ENCODE peak calls at places on chromosomes 5 and 9, in five cellular contexts. D, N, Y, G and O are unnamed samples.

GRCh38 chr5:4042311-4042710 is 446.7 kb downstream of the IRX1 start:
- DNase-seq in Y (no peak), G (no peak), D (no peak), N (no peak), O (no peak)

GRCh38 chr5:102089883-102090282 is 206.2 kb downstream of the SLCO4C1 start:
- DNase-seq in N (no peak), D (no peak), Y (no peak), G (no peak), O (no peak)

GRCh38 chr5:139698461-139699146 is 50.5 kb downstream of the CXXC5 start:
- DNase-seq in G (no peak), D (no peak), Y (peak; percentile 28), N (peak; percentile 68), O (no peak)

GRCh38 chr9:109258619-109259321 is 62.1 kb downstream of the EPB41L4B start:
- DNase-seq in G (no peak), D (no peak), Y (no peak), N (peak; percentile 44), O (no peak)

GRCh38 chr5:163354685-163355084 is 82.7 kb upstream of the CCNG1 start:
- DNase-seq in G (no peak), N (no peak), D (no peak), Y (no peak), O (peak; percentile 40)

GRCh38 chr5:125306741-125307140 is 560.3 kb upstream of the ZNF608 start:
- DNase-seq in D (no peak), Y (no peak), G (no peak), N (no peak), O (no peak)

GRCh38 chr9:98135938-98136337 is 16.9 kb upstream of the TRIM14 start:
- DNase-seq in D (no peak), G (no peak), Y (no peak), N (no peak), O (no peak)

GRCh38 chr9:12464910-12465512 is 228.2 kb upstream of the TYRP1 start:
- DNase-seq in Y (no peak), D (peak; percentile 6), G (no peak), N (peak; percentile 6), O (no peak)

GRCh38 chr9:137077010-137077747 is at the start of gene UAP1L1:
- DNase-seq in Y (peak; percentile 62), G (no peak), N (peak; percentile 85), D (no peak), O (no peak)

GRCh38 chr9:104868687-104869404 is 59.1 kb downstream of the ABCA1 start:
- DNase-seq in N (peak; percentile 37), G (no peak), Y (peak; percentile 18), D (no peak), O (no peak)

GRCh38 chr5:130337179-130337888 is 433.1 kb downstream of the CHSY3 start:
- DNase-seq in G (no peak), D (no peak), Y (no peak), N (no peak), O (no peak)

GRCh38 chr9:113187935-113188595 is 33.0 kb downstream of the FKBP15 start:
- DNase-seq in Y (no peak), G (peak; percentile 6), D (peak; percentile 4), N (no peak), O (no peak)

GRCh38 chr9:22102347-22103053 is 93.4 kb upstream of the CDKN2B start:
- DNase-seq in N (no peak), D (no peak), Y (no peak), G (no peak), O (no peak)

GRCh38 chr5:65762234-65762633 is 40.2 kb downstream of the NLN start:
- DNase-seq in Y (no peak), N (no peak), D (no peak), G (no peak), O (no peak)

GRCh38 chr9:24245988-24246387 is 299.7 kb downstream of the IZUMO3 start:
- DNase-seq in D (no peak), N (peak; percentile 4), Y (no peak), G (peak; percentile 1), O (no peak)

GRCh38 chr5:55758231-55758630 is 20.4 kb downstream of the DDX4 start:
- DNase-seq in Y (no peak), D (no peak), N (no peak), G (no peak), O (no peak)

GRCh38 chr5:54905942-54906537 is 79.4 kb downstream of the ESM1 start:
- DNase-seq in N (peak; percentile 38), G (peak; percentile 44), Y (peak; percentile 50), D (peak; percentile 30), O (no peak)

GRCh38 chr9:119667163-119667562 is 297.9 kb upstream of the BRINP1 start:
- DNase-seq in Y (no peak), G (no peak), N (no peak), D (no peak), O (no peak)

GRCh38 chr5:39498247-39498952 is 73.6 kb upstream of the DAB2 start:
- DNase-seq in Y (no peak), G (no peak), D (no peak), N (no peak), O (no peak)

GRCh38 chr5:167944121-167944858 is 347.2 kb upstream of the WWC1 start:
- DNase-seq in G (no peak), N (peak; percentile 23), Y (no peak), D (no peak), O (no peak)

GRCh38 chr9:129140397-129141065 is 29.3 kb downstream of the PTPA start:
- DNase-seq in N (peak; percentile 68), Y (peak; percentile 73), G (no peak), D (peak; percentile 56), O (no peak)

GRCh38 chr9:131096490-131097258 is at the start of gene AIF1L:
- DNase-seq in D (no peak), Y (peak; percentile 99), G (peak; percentile 29), N (peak; percentile 77), O (no peak)

GRCh38 chr9:118459832-118460425 is 755.7 kb downstream of the TLR4 start:
- DNase-seq in D (no peak), N (no peak), G (no peak), Y (no peak), O (no peak)

GRCh38 chr9:126927419-126927818 is 12.8 kb downstream of the RALGPS1 start:
- DNase-seq in D (no peak), Y (no peak), G (no peak), N (no peak), O (no peak)

GRCh38 chr9:90219548-90220118 is 423.0 kb downstream of the DIRAS2 start:
- DNase-seq in N (no peak), D (peak; percentile 6), G (no peak), Y (peak; percentile 14), O (no peak)

GRCh38 chr5:154288145-154288544 is 97.6 kb downstream of the GALNT10 start:
- DNase-seq in N (no peak), Y (no peak), G (no peak), D (peak; percentile 16), O (no peak)

GRCh38 chr5:129021744-129022143 is 56.5 kb downstream of the SLC27A6 start:
- DNase-seq in G (no peak), Y (no peak), D (no peak), N (no peak), O (no peak)

GRCh38 chr5:83000448-83000847 is 76.7 kb downstream of the TMEM167A start:
- DNase-seq in G (no peak), D (no peak), N (no peak), Y (no peak), O (no peak)

GRCh38 chr5:5573798-5574380 is 151.4 kb downstream of the ICE1 start:
- DNase-seq in Y (no peak), G (no peak), N (no peak), D (no peak), O (no peak)

GRCh38 chr5:68834486-68834885 is 259.3 kb upstream of the SLC30A5 start:
- DNase-seq in N (no peak), G (no peak), D (no peak), Y (no peak), O (no peak)
- TF ChIP-seq ZBTB33 in N (no peak), G (no peak), D (no peak), Y (no peak), O (no peak)

GRCh38 chr9:37820142-37820541 is 19.5 kb downstream of the DCAF10 start:
- DNase-seq in Y (no peak), G (no peak), D (no peak), N (no peak), O (no peak)
- TF ChIP-seq ZBTB33 in Y (no peak), G (no peak), D (no peak), N (no peak), O (no peak)

DNA sequence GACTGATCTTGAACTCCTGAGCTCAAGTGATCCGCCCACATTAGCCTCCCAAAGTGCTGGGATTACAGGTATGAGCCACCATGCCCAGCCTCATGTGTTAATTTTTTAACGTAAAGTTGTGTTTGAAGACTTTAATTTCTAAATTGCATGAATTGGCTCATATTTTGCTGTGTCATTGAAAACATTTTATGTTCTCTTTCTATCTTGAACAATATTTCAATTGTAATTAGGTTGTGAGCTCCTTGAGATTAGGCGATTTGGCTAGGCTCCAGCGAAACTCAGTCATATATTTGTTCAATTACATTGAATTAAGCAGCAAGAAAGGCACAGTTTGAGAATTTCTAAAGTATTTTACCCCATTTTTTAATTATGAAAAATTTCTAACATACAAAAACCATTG is 34.0 kb downstream of the GAPVD1 start:
- DNase-seq in N (no peak), Y (no peak), D (no peak), G (no peak), O (no peak)
- TF ChIP-seq ZBTB33 in N (no peak), Y (no peak), D (no peak), G (no peak), O (no peak)

DNA sequence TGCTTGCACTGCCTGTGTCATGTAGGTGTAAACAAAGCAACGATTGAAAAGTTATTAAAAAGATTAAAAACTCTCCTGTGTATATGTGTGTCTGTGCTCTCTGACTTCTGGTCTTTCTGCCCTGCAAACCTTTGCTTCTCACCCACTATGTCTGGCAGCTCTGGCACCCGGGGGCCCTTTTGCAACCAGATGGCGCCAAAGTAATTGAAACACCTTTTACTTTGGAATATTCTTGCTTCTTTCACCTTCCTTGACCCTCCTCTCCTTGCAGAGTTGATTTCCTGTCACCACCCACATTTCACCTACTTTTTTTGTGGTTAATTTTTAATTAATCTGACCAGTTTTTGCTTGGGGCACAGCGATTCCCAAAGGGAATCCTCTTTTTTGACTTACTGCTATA is 275.5 kb downstream of the ARHGEF28 start:
- DNase-seq in Y (no peak), D (no peak), G (no peak), N (no peak), O (no peak)
- TF ChIP-seq ZBTB33 in Y (no peak), D (no peak), G (no peak), N (no peak), O (no peak)

GRCh38 chr9:93686127-93686879 is 109.9 kb downstream of the PHF2 start:
- DNase-seq in G (no peak), Y (no peak), D (no peak), N (no peak), O (no peak)
- TF ChIP-seq ZBTB33 in G (no peak), Y (no peak), D (no peak), N (no peak), O (no peak)

GRCh38 chr5:111143910-111144309 is 51.8 kb downstream of the WDR36 start:
- DNase-seq in Y (no peak), D (no peak), N (no peak), G (no peak), O (no peak)
- TF ChIP-seq ZBTB33 in Y (no peak), D (no peak), N (no peak), G (no peak), O (no peak)